ENCODE peak calls at places on chromosomes 1 and 21, in seven cellular contexts. O, P, C, M, L, Y and F are unnamed samples.

GRCh38 chr1:74340656-74341055 is 105.5 kb downstream of the TNNI3K start:
- DNase-seq in Y (no peak), M (no peak), L (no peak), P (no peak), C (no peak), O (no peak), F (no peak)

GRCh38 chr1:117592155-117592554 is 13.7 kb upstream of the TENT5C start:
- DNase-seq in C (no peak), O (no peak), L (no peak), P (no peak), Y (no peak), M (no peak), F (no peak)

GRCh38 chr21:37204580-37204979 is 62.6 kb downstream of the VPS26C start:
- DNase-seq in Y (no peak), O (no peak), M (no peak), C (no peak), L (no peak), P (peak), F (no peak)

GRCh38 chr1:241323510-241323909 is 33.5 kb downstream of the RGS7 start:
- DNase-seq in C (no peak), M (peak), Y (peak), P (peak), O (no peak), L (peak), F (peak)

GRCh38 chr1:58468612-58469493 is 77.7 kb downstream of the OMA1 start:
- DNase-seq in M (no peak), L (no peak), O (no peak), P (no peak), Y (peak), C (no peak), F (no peak)

GRCh38 chr21:14607262-14607661 is 61.1 kb upstream of the SAMSN1 start:
- DNase-seq in O (no peak), L (no peak), P (no peak), C (no peak), Y (no peak), M (no peak), F (no peak)

GRCh38 chr1:43232482-43232881 is 37.3 kb upstream of the TMEM125 start:
- DNase-seq in L (no peak), M (no peak), O (no peak), C (no peak), P (peak), Y (no peak), F (no peak)

GRCh38 chr1:44290250-44291094 is 64.6 kb downstream of the ERI3 start:
- DNase-seq in O (no peak), L (no peak), C (no peak), P (no peak), M (no peak), Y (no peak), F (no peak)

GRCh38 chr1:17719874-17720273 is 35.3 kb upstream of the ACTL8 start:
- DNase-seq in M (peak), P (no peak), O (no peak), Y (no peak), L (no peak), C (peak), F (no peak)

GRCh38 chr1:224733021-224733911 is 117.1 kb downstream of the CNIH3 start:
- DNase-seq in M (peak), Y (no peak), L (no peak), P (peak), C (no peak), O (no peak), F (no peak)

GRCh38 chr1:33443067-33443704 is 12.3 kb upstream of the PHC2 start:
- DNase-seq in L (no peak), C (no peak), P (peak), O (no peak), M (no peak), Y (no peak), F (no peak)

GRCh38 chr1:109133815-109134214 is 19.9 kb downstream of the ELAPOR1 start:
- DNase-seq in M (no peak), O (peak), Y (peak), P (peak), C (no peak), L (peak), F (no peak)

GRCh38 chr1:87999852-88000251 is 671.2 kb downstream of the LMO4 start:
- DNase-seq in L (no peak), C (no peak), Y (no peak), O (no peak), M (no peak), P (no peak), F (no peak)

GRCh38 chr1:153277852-153278251 is 18.4 kb downstream of the LORICRIN start:
- DNase-seq in O (no peak), M (no peak), Y (no peak), C (no peak), P (no peak), L (peak), F (no peak)

GRCh38 chr1:245386321-245387002 is 231.7 kb downstream of the KIF26B start:
- DNase-seq in C (no peak), O (no peak), Y (no peak), P (no peak), M (no peak), L (no peak), F (no peak)

GRCh38 chr1:10795305-10796021 is 983 bp downstream of the CASZ1 start:
- DNase-seq in O (no peak), P (peak), L (no peak), M (no peak), Y (peak), C (no peak), F (no peak)
- H3K4me3 ChIP-seq in O (peak), P (peak), L (no peak), M (peak), Y (peak), C (peak), F (peak)

GRCh38 chr1:35433714-35434113 is 123.5 kb downstream of the KIAA0319L start:
- DNase-seq in C (no peak), M (no peak), O (no peak), P (no peak), L (no peak), Y (no peak), F (no peak)

GRCh38 chr1:35434703-35435102 is 122.5 kb downstream of the KIAA0319L start:
- DNase-seq in C (no peak), M (no peak), L (no peak), P (peak), Y (no peak), O (no peak), F (no peak)

GRCh38 chr1:35437200-35437599 is 120.0 kb downstream of the KIAA0319L start:
- DNase-seq in M (no peak), C (no peak), O (no peak), P (no peak), L (no peak), Y (no peak), F (no peak)

GRCh38 chr1:35439626-35440025 is 117.6 kb downstream of the KIAA0319L start:
- DNase-seq in Y (no peak), L (no peak), P (no peak), O (no peak), M (no peak), C (no peak), F (no peak)

DNA sequence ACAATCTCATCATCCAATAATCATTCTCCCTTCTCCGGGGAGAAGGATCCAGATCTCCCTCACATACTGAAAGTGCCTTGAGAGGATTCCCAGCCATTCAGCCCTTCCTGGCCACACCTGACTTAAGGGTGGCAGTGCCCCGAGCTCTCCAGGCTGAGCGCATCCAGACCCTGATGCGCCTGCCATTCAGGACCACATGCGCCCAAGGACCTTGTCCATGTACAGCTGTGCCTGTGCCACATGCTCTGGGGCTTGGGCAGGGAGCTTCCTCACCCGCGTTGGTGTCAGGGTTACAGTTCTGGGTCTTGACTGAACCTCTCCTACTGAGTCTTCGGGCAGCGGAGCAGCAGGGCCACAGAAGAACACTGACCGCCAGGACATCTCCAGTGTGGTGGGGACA is 121.1 kb downstream of the KIAA0319L start:
- DNase-seq in C (no peak), P (no peak), Y (no peak), L (no peak), O (no peak), M (no peak), F (no peak)
- TF ChIP-seq CTCF in C (no peak), P (no peak), Y (no peak), L (no peak), O (no peak), M (no peak), F (no peak)

DNA sequence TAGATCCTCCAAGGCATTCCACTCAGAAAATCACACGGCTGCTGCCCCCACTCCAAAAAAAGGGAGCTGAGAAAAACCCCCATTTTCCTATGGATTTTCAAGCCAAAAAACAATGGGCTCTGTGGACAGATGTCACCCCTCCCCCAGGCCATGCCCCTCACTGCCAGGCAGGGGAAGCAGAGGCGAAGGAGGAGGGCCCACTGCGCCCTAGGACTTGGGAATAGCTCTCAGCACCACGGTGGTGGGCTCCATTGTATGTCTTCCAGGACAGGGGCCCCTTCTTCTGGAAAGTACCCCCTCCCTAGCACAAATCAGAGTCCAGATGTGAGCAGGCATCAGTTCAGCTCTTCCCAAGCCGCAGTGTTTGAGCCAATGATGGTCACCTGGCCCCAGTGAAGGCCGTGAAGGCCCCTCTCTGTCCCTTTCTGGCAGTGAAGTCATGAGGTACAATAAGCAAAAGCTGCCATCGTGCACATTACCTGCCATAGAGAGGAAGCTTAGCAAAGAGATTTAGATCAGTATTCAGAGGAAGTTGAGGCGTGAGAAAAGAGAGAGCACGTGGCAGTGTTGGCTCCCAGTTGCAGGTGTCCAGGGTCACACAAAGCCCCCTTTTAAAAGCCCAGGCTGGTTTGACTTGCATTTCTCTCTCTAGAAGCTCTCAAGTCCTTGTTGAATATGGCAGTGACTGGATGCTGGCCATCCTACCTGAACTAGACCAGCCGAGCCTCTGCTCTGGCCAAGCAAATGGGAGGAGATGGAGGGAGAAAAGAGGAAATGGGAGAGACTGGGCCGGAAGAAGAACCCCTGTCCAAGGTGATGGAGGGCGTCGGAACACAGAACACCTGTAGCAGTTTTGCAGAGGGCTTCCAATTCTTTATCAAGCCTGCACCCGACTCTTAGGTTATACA is 149.1 kb downstream of the TOMM20 start:
- DNase-seq in M (no peak), Y (no peak), O (no peak), L (peak), P (no peak), C (no peak), F (no peak)
- H3K4me3 ChIP-seq in M (no peak), Y (peak), O (no peak), L (peak), P (no peak), C (no peak), F (no peak)

DNA sequence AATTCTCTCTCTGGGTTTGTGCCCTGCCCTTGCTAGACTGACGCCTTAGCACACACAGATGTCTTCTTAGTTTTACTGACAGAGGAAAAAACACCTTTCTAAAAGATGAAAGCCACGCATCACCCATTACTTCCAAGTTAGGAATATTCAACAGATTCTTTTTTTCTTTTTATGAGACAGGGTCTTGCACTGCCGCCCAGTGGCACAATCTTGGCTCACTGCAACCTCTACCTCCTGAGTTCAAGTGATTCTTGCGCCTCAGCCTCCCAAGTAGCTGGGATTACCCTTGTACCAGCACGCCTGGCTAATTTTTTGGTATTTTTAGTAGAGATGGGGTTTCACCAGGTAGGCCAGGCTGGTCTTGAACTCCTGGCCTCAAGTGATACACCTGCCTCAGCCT is 169.2 kb downstream of the APP start:
- DNase-seq in C (no peak), O (no peak), Y (no peak), M (no peak), P (no peak), L (peak), F (no peak)
- TF ChIP-seq CTCF in C (no peak), O (no peak), Y (peak), M (no peak), P (no peak), L (peak), F (no peak)

GRCh38 chr1:150976879-150977694 is 2.5 kb upstream of the CERS2 start:
- DNase-seq in C (no peak), L (peak), P (peak), M (no peak), Y (peak), O (peak), F (no peak)

GRCh38 chr1:150979723-150980056 is 2.4 kb upstream of the ANXA9 start:
- DNase-seq in M (no peak), O (no peak), C (no peak), Y (no peak), P (no peak), L (no peak), F (no peak)

GRCh38 chr1:150981805-150982712 is at the start of gene ANXA9:
- DNase-seq in L (no peak), O (no peak), C (no peak), M (no peak), P (no peak), Y (no peak), F (no peak)

GRCh38 chr1:150979007-150979722 is 2.9 kb upstream of the ANXA9 start:
- DNase-seq in O (peak), P (peak), L (peak), M (peak), C (peak), Y (peak), F (peak)

GRCh38 chr1:150981177-150981804 is 801 bp upstream of the ANXA9 start:
- DNase-seq in O (peak), L (peak), P (peak), Y (no peak), C (no peak), M (no peak), F (no peak)
- H3K4me3 ChIP-seq in O (no peak), L (no peak), P (no peak), Y (no peak), C (no peak), M (no peak), F (no peak)

GRCh38 chr1:160806109-160806665 is 10.2 kb downstream of the LY9 start:
- DNase-seq in C (no peak), Y (no peak), L (no peak), M (no peak), P (no peak), O (no peak), F (no peak)

GRCh38 chr1:160807242-160807641 is 11.3 kb downstream of the LY9 start:
- DNase-seq in P (no peak), L (no peak), Y (no peak), O (peak), M (no peak), C (no peak), F (no peak)

GRCh38 chr1:160808289-160808688 is 12.3 kb downstream of the LY9 start:
- DNase-seq in P (no peak), C (no peak), L (no peak), O (peak), Y (no peak), M (no peak), F (no peak)

GRCh38 chr1:160806784-160807183 is 10.8 kb downstream of the LY9 start:
- DNase-seq in O (no peak), L (peak), M (no peak), C (no peak), Y (no peak), P (no peak), F (no peak)

DNA sequence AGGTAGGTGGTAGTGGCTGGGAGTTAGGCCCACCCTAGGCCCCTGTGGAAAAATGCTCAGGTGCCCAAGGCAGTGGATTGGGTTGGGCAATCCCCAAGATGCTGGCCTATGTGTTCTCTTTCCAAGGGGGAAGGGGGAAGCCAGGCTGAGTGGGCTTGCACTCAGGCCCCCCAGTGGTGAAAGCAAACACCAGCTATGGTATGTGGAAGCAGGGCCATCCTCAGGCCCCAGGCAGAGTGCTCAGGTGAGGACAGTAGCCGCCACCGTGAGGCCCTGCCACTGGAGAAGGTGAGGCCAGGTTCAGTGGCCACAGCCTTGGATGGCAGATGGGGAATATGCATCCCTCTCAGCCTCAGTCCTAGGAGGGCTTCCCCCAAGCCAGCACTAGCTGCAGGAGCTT is 11.8 kb downstream of the LY9 start:
- DNase-seq in P (no peak), L (no peak), Y (no peak), O (peak), C (no peak), M (no peak), F (no peak)
- TF ChIP-seq CTCF in P (no peak), L (no peak), Y (no peak), O (no peak), C (no peak), M (no peak), F (no peak)

GRCh38 chr1:35810096-35810860 is 2.5 kb downstream of the AGO4 start:
- DNase-seq in Y (no peak), M (peak), P (peak), O (no peak), C (no peak), L (no peak), F (peak)
- H3K4me3 ChIP-seq in Y (no peak), M (no peak), P (no peak), O (no peak), C (no peak), L (no peak), F (no peak)